ENCODE peak calls at places on chromosomes 16 and 17, in nine cellular contexts. N is lower lobe of right lung, S is GM12878, V is BE2C, F is adrenal gland, H is sigmoid colon, I is right atrium auricular region, A is tibial artery, U is left lung. G is an unnamed sample.

GRCh38 chr17:36602030-36602737 is 801 bp downstream of the MRM1 start:
- DNase-seq in V (no peak), H (no peak), S (no peak), I (no peak), N (peak; percentile 46), U (no peak), A (no peak), F (no peak), G (no peak)

GRCh38 chr17:83170571-83171260 is 91.3 kb downstream of the METRNL start:
- DNase-seq in A (no peak), S (no peak), F (no peak), N (no peak), H (no peak), I (no peak), V (no peak), U (no peak), G (no peak)

GRCh38 chr16:89270666-89271345 is 53.3 kb downstream of the ZNF778 start:
- DNase-seq in I (no peak), V (no peak), S (no peak), H (no peak), U (peak; percentile 57), F (no peak), A (peak; percentile 58), N (no peak), G (no peak)

GRCh38 chr17:13590441-13590840 is 11.3 kb downstream of the HS3ST3A1 start:
- DNase-seq in U (no peak), A (no peak), H (no peak), V (no peak), F (no peak), S (no peak), I (no peak), N (no peak), G (no peak)

GRCh38 chr17:41751288-41751687 is 16.8 kb upstream of the HAP1 start:
- DNase-seq in H (no peak), U (no peak), F (no peak), S (no peak), I (no peak), V (no peak), N (no peak), A (no peak), G (no peak)

GRCh38 chr17:81129289-81129688 is 36.0 kb upstream of the PVALEF start:
- DNase-seq in H (no peak), U (no peak), N (no peak), F (no peak), V (no peak), A (no peak), S (no peak), I (no peak), G (no peak)

GRCh38 chr17:57751348-57751970 is 6.4 kb upstream of the CCDC182 start:
- DNase-seq in A (no peak), S (no peak), F (no peak), V (no peak), I (no peak), H (no peak), U (no peak), N (no peak), G (no peak)

GRCh38 chr16:70647461-70648359 is 1.4 kb downstream of the IL34 start:
- DNase-seq in N (no peak), F (no peak), H (no peak), A (no peak), I (no peak), U (no peak), V (no peak), S (no peak), G (no peak)

GRCh38 chr16:2529061-2529931 is 1.9 kb downstream of the CEMP1 start:
- DNase-seq in A (no peak), U (peak; percentile 76), S (no peak), H (no peak), V (peak; percentile 60), N (no peak), F (peak; percentile 25), I (no peak), G (no peak)

GRCh38 chr16:2528161-2529060 is 2.8 kb downstream of the CEMP1 start:
- DNase-seq in N (peak; percentile 48), A (no peak), S (no peak), U (peak; percentile 76), V (no peak), F (peak; percentile 37), H (peak; percentile 63), I (no peak), G (no peak)

GRCh38 chr16:2527071-2527783 is 4.0 kb downstream of the CEMP1 start:
- DNase-seq in I (no peak), H (no peak), S (no peak), N (peak; percentile 46), U (peak; percentile 64), V (no peak), F (peak; percentile 20), A (no peak), G (no peak)

GRCh38 chr16:2526135-2526534 is 5.1 kb downstream of the CEMP1 start:
- DNase-seq in S (no peak), U (peak; percentile 73), H (no peak), N (peak; percentile 73), V (no peak), F (peak; percentile 14), A (no peak), I (no peak), G (no peak)

DNA sequence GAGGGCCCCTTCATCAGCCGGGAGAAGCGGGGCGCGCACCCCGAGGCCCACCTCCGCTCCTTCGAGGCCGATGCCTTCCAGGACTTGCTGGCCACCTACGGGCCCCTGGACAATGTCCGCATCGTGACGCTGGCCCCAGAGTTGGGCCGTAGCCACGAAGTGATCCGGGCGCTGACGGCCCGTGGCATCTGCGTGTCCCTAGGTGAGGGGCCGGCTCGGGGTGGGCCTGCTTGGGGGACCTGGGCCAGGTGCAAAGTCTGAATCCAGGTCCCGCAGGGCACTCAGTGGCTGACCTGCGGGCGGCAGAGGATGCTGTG is 3.5 kb downstream of the CEMP1 start:
- DNase-seq in U (peak; percentile 76), F (no peak), A (no peak), H (no peak), V (no peak), N (peak; percentile 45), I (no peak), S (no peak), G (no peak)
- H3K4me1 ChIP-seq in U (no peaks in the 10 kb centered on the region), F (peaks cover 8% of the 10 kb centered on the region), A (peaks cover 7% of the 10 kb centered on the region), H (peaks cover 7% of the 10 kb centered on the region), V (no peaks in the 10 kb centered on the region), N (peaks cover 16% of the 10 kb centered on the region), I (peaks cover 12% of the 10 kb centered on the region), S (peaks cover 13% of the 10 kb centered on the region), G (peaks cover 13% of the 10 kb centered on the region)

DNA sequence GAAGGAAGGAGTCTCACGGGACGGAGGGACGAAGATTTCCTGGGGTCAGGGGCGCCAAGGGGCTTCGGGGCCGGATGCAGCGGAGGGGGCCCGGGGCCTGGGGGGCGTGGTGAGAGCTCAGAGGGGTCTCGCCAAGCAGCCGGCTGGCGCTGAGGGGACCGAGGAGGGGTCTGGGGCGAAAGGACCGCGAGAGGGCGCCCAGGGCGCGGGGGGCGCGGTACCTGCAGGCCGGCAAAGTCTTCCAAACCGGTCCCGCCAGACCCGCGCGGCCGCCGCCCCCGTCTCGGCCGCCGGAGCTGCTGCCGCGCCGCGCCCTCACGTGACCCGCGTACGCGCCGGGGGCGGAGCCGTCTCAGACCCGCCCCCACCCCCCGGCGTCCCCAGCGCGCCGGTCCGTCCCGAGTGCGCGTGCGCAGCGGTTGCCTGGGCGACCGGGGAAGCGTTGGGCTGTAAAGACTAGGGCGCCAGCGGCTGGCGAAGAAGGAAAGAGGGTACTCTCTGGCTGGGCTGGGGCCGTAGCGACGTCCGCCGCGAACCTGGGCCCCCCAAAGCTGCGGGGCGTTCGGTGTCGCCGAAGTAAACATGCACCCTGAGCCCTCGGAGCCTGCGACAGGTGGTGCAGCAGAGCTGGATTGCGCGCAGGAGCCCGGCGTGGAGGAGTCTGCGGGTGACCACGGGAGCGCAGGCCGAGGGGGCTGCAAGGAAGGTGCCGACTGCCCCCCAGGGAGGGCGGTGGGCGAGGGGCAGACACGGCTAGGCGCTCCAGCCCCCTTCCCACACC is at the start of the genes DNAAF1 and HSDL1:
- DNase-seq in S (peak; percentile 32), U (peak; percentile 98), A (peak; percentile 93), H (peak; percentile 94), F (peak; percentile 89), V (peak; percentile 94), N (peak; percentile 92), I (peak; percentile 90), G (no peak)
- TF ChIP-seq CTCF in S (peak; percentile 24), U (no peak), A (no peak), H (no peak), F (no peak), V (no peak), N (peak; percentile 10), I (no peak), G (no peak)

GRCh38 chr16:54030451-54030850 is 256.1 kb downstream of the IRX3 start:
- DNase-seq in H (no peak), A (no peak), U (no peak), S (no peak), V (no peak), N (no peak), I (no peak), F (no peak), G (no peak)
- H3K4me1 ChIP-seq in H (no peaks in the 10 kb centered on the region), A (no peaks in the 10 kb centered on the region), U (no peaks in the 10 kb centered on the region), S (no peaks in the 10 kb centered on the region), V (peaks cover 7% of the 10 kb centered on the region), N (no peaks in the 10 kb centered on the region), I (no peaks in the 10 kb centered on the region), F (no peaks in the 10 kb centered on the region), G (no peaks in the 10 kb centered on the region)

GRCh38 chr16:4696905-4697866 is 3.8 kb downstream of the NUDT16L1 start:
- DNase-seq in S (no peak), N (no peak), V (peak; percentile 22), I (no peak), A (peak; percentile 60), H (no peak), F (peak; percentile 64), U (no peak), G (no peak)

GRCh38 chr16:4696172-4696904 is 3.0 kb downstream of the NUDT16L1 start:
- DNase-seq in I (peak; percentile 81), H (peak; percentile 84), V (peak; percentile 32), N (no peak), S (no peak), U (no peak), F (peak; percentile 82), A (no peak), G (no peak)

GRCh38 chr16:4694664-4695451 is 1.5 kb downstream of the NUDT16L1 start:
- DNase-seq in A (peak; percentile 75), V (no peak), I (no peak), S (no peak), N (peak; percentile 50), H (peak; percentile 74), F (peak; percentile 34), U (no peak), G (no peak)

GRCh38 chr16:4693956-4694663 is 748 bp downstream of the NUDT16L1 start:
- DNase-seq in V (peak; percentile 60), A (peak; percentile 78), N (peak; percentile 67), S (no peak), I (no peak), F (peak; percentile 43), U (peak; percentile 85), H (peak; percentile 81), G (no peak)

DNA sequence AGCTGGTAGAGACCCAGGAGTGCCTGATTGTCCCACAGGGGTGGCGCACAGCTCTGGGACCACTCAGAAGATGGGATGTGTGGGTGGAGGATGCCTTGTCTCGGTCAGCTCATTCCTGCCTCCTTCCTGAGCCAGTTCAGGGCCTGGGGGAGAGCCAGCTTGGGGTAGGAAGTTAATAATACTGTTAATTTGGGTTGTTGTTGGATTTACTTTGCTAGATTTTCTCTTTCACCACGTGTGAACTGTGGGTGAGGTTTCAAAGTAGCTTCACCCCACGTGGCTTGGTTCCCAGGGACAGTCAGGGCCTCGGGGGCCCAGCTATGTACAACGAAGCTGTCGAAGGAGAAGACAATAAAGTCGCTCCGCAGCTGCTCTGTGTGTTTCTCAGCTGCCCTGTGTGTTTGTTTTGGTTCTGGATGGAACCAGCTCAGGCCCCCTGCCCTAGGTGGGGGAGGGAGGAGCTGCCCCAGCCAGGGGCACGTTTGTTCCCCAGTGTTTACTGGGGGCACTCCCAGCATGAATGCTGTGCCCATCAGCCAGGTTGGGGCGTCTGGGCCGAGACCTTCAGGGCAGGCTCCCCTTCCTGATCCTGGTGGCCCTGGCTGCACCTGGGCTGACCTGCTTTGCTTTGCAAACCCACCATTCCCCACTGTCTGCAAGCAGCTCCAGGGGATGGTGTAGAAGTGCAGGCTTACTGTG is 2.3 kb downstream of the NUDT16L1 start:
- DNase-seq in N (no peak), U (no peak), I (no peak), H (no peak), A (peak; percentile 54), F (no peak), S (no peak), V (no peak), G (no peak)
- TF ChIP-seq CTCF in N (no peak), U (no peak), I (no peak), H (no peak), A (no peak), F (no peak), S (no peak), V (no peak), G (no peak)

G was measured in Panc1.